ENCODE peak calls at places on chromosomes 7 and 10, in eight cellular contexts. I is transverse colon, W is A673, Q is astrocyte of the spinal cord, S is endothelial cell of umbilical vein, H is sigmoid colon, Y is Panc1, C is breast epithelium. Z is an unnamed sample.

GRCh38 chr7:45897042-45897690 is 8.9 kb downstream of the IGFBP1 start:
- DNase-seq in Q (peak), W (no peak), I (no peak), H (no peak), S (no peak), C (no peak), Y (no peak), Z (peak)

GRCh38 chr10:72049969-72050781 is 38.2 kb downstream of the SPOCK2 start:
- DNase-seq in I (no peak), C (no peak), W (peak), H (no peak), S (no peak), Y (no peak), Q (no peak), Z (no peak)

GRCh38 chr10:98006266-98006665 is 24.2 kb downstream of the CRTAC1 start:
- DNase-seq in I (peak), W (no peak), Q (no peak), Y (no peak), H (no peak), C (no peak), S (no peak), Z (no peak)

GRCh38 chr7:6221340-6222319 is 50.8 kb downstream of the CYTH3 start:
- DNase-seq in W (no peak), C (no peak), Q (no peak), I (no peak), S (no peak), Y (no peak), H (no peak), Z (no peak)

GRCh38 chr7:24572421-24573007 is 738 bp upstream of the PALS2 start:
- DNase-seq in H (peak), I (peak), Y (no peak), W (no peak), Q (peak), C (peak), S (peak), Z (peak)

GRCh38 chr10:97566338-97566986 is 6.1 kb upstream of the ANKRD2 start:
- DNase-seq in C (no peak), Y (no peak), S (no peak), H (no peak), W (no peak), Q (no peak), I (no peak), Z (no peak)

GRCh38 chr10:108783897-108784296 is 1139.4 kb downstream of the XPNPEP1 start:
- DNase-seq in S (no peak), I (no peak), Q (peak), Y (peak), C (no peak), W (peak), H (no peak), Z (peak)

GRCh38 chr7:105222953-105223352 is 165.8 kb downstream of the SRPK2 start:
- DNase-seq in Q (no peak), Y (no peak), I (no peak), S (no peak), C (no peak), W (no peak), H (no peak), Z (no peak)

GRCh38 chr7:134368851-134369533 is 52.3 kb upstream of the SLC35B4 start:
- DNase-seq in Q (peak), C (no peak), I (no peak), W (peak), S (peak), H (no peak), Y (no peak), Z (peak)

GRCh38 chr10:72275351-72276012 is 1.8 kb downstream of the DDIT4 start:
- DNase-seq in S (no peak), C (no peak), Q (peak), I (peak), H (no peak), W (no peak), Y (no peak), Z (peak)

GRCh38 chr7:149330914-149331567 is 69.0 kb downstream of the ZNF783 start:
- DNase-seq in I (no peak), Y (no peak), Q (no peak), H (no peak), W (no peak), C (no peak), S (no peak), Z (no peak)

GRCh38 chr7:34067406-34067805 is 162.1 kb downstream of the BMPER start:
- DNase-seq in Y (no peak), W (no peak), H (no peak), S (no peak), Q (no peak), C (no peak), I (no peak), Z (no peak)

GRCh38 chr7:52271663-52272062 is 763.8 kb upstream of the POM121L12 start:
- DNase-seq in S (no peak), Y (no peak), Q (no peak), I (no peak), H (no peak), W (no peak), C (no peak), Z (no peak)

GRCh38 chr7:105689093-105689819 is 108.0 kb upstream of the EFCAB10 start:
- DNase-seq in Y (no peak), W (peak), S (no peak), H (peak), I (no peak), Q (no peak), C (no peak), Z (no peak)

GRCh38 chr7:158252837-158253669 is 334.6 kb downstream of the PTPRN2 start:
- DNase-seq in C (peak), Y (no peak), I (no peak), S (no peak), W (no peak), Q (no peak), H (peak), Z (no peak)

GRCh38 chr10:4718544-4718943 is 107.5 kb upstream of the AKR1E2 start:
- DNase-seq in S (no peak), I (no peak), H (no peak), C (no peak), W (no peak), Y (no peak), Q (no peak), Z (no peak)

DNA sequence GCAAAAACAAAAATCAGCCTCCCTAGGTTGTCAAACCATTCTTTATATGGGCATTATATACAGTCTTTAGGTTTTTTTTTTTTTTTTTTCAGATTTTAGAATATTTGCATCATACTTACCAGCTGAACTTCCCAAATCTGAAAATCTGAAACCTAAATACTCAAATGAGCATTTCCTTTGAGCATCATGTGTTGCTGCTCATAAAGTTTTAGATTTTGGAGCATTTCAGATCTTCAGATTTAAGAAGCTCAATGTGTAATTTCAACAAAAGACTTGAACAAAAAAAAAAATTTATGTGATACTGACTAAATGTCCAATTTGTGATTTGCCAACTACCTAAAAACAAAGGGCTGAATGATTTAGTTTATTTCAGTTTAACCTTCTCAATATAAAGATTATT is 13.6 kb downstream of the FAM3C start:
- DNase-seq in W (no peak), Y (no peak), C (no peak), Q (no peak), S (no peak), I (no peak), H (no peak), Z (no peak)
- TF ChIP-seq CTCF in W (no peak), Y (no peak), C (no peak), Q (no peak), S (no peak), I (no peak), H (no peak), Z (no peak)

GRCh38 chr10:61961278-61961677 is 59.8 kb downstream of the ARID5B start:
- DNase-seq in S (no peak), C (no peak), H (no peak), Q (no peak), W (no peak), Y (no peak), I (no peak), Z (no peak)

GRCh38 chr10:61964949-61965693 is 63.6 kb downstream of the ARID5B start:
- DNase-seq in H (no peak), S (no peak), W (no peak), Q (no peak), I (no peak), C (no peak), Y (no peak), Z (no peak)

GRCh38 chr10:61965694-61966284 is 64.3 kb downstream of the ARID5B start:
- DNase-seq in Q (no peak), W (peak), C (no peak), Y (no peak), S (no peak), I (no peak), H (no peak), Z (no peak)

GRCh38 chr10:61964059-61964709 is 62.7 kb downstream of the ARID5B start:
- DNase-seq in C (no peak), H (no peak), W (no peak), S (no peak), Q (no peak), Y (no peak), I (no peak), Z (no peak)

DNA sequence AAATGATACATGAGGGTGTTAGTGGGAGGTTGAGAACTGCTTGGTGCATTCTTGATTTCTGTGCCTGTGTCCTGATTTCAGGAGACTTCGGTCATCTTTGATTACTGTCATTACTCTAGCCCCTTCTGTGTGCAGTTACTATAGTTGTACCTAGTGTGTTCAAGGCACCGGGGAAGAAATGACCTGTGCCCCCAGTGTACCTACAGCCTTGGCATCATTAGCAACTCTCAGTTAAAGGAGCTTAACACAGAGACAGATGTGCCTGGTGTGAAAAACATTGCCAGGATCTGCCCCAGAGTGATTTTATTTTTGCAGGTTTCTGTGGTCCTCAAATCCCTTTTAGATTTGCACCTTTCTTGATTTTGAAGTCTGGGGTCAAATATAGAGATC is 62.2 kb downstream of the ARID5B start:
- DNase-seq in H (no peak), W (no peak), S (no peak), Y (no peak), Q (no peak), I (no peak), C (no peak), Z (no peak)
- H3K4me3 ChIP-seq in H (no peak), W (no peak), S (no peak), Y (no peak), Q (no peak), I (no peak), C (no peak), Z (no peak)

GRCh38 chr7:79810945-79811344 is 323.7 kb upstream of the GNAI1 start:
- DNase-seq in Q (no peak), W (no peak), Y (no peak), C (no peak), H (no peak), I (no peak), S (no peak), Z (no peak)

GRCh38 chr7:79806161-79806734 is 328.4 kb upstream of the GNAI1 start:
- DNase-seq in C (no peak), Y (no peak), S (peak), H (no peak), I (no peak), Q (peak), W (peak), Z (peak)
- TF ChIP-seq CTCF in C (no peak), Y (peak), S (no peak), H (no peak), I (no peak), Q (peak), W (peak), Z (peak)

GRCh38 chr10:5800782-5801181 is 12.5 kb downstream of the GDI2 start:
- DNase-seq in I (no peak), H (no peak), C (no peak), Y (no peak), Q (no peak), S (no peak), W (no peak), Z (no peak)
- H3K4me3 ChIP-seq in I (no peak), H (no peak), C (no peak), Y (no peak), Q (no peak), S (no peak), W (no peak), Z (no peak)